ENCODE peak calls at places on chromosome 1, in four cellular contexts. N is NCI-H2171, D is IMR-90, S is T-cell. F is an unnamed sample.

GRCh38 chr1:236774926-236775325 is 20.2 kb upstream of the MTR start:
- DNase-seq in N (no peak), D (peak), S (no peak), F (no peak)

GRCh38 chr1:30696831-30697230 is 26.6 kb downstream of the MATN1 start:
- DNase-seq in D (no peak), S (no peak), N (no peak), F (no peak)

GRCh38 chr1:115685029-115685705 is 43.4 kb downstream of the VANGL1 start:
- DNase-seq in S (no peak), D (no peak), N (no peak), F (no peak)

GRCh38 chr1:214331827-214332423 is 51.0 kb downstream of the SMYD2 start:
- DNase-seq in N (no peak), D (peak), S (peak), F (peak)

GRCh38 chr1:115555446-115555845 is 86.3 kb upstream of the VANGL1 start:
- DNase-seq in N (no peak), S (no peak), D (peak), F (no peak)

GRCh38 chr1:5119496-5120234 is 465.3 kb downstream of the AJAP1 start:
- DNase-seq in S (no peak), D (no peak), N (no peak), F (no peak)

GRCh38 chr1:61244114-61244513 is 161.8 kb downstream of the NFIA start:
- DNase-seq in D (peak), S (no peak), N (no peak), F (no peak)

GRCh38 chr1:101587749-101588148 is 350.9 kb downstream of the S1PR1 start:
- DNase-seq in N (no peak), D (peak), S (no peak), F (peak)

GRCh38 chr1:84635261-84635848 is 54.9 kb downstream of the SSX2IP start:
- DNase-seq in S (no peak), D (no peak), N (no peak), F (no peak)

GRCh38 chr1:17258116-17258757 is 9.3 kb downstream of the PADI3 start:
- DNase-seq in S (no peak), D (peak), N (no peak), F (no peak)

F was measured in colonic mucosa.